ENCODE peak calls at places on chromosomes 5 and 9, in four cellular contexts. Q is aorta, P is suprapubic skin, E is body of pancreas. C is an unnamed sample.

GRCh38 chr9:5321058-5321457 is 16.5 kb upstream of the RLN2 start:
- DNase-seq in P (no peak), Q (no peak), E (no peak), C (no peak)

GRCh38 chr5:380701-381309 is 59.3 kb downstream of the AHRR start:
- DNase-seq in P (peak; percentile 22), E (no peak), Q (peak; percentile 32), C (no peak)

GRCh38 chr5:41071975-41072374 is 833 bp upstream of the MROH2B start:
- DNase-seq in Q (no peak), P (no peak), E (no peak), C (no peak)

GRCh38 chr5:16918156-16918555 is 17.9 kb downstream of the MYO10 start:
- DNase-seq in E (no peak), Q (no peak), P (no peak), C (no peak)

GRCh38 chr5:174528821-174529544 is 195.4 kb upstream of the MSX2 start:
- DNase-seq in P (no peak), E (no peak), Q (no peak), C (no peak)

GRCh38 chr5:150137168-150137957 is 18.3 kb downstream of the PDGFRB start:
- DNase-seq in P (no peak), E (no peak), Q (no peak), C (no peak)

GRCh38 chr9:444528-444927 is 229.9 kb downstream of the DOCK8 start:
- DNase-seq in P (no peak), Q (no peak), E (no peak), C (no peak)

GRCh38 chr5:114308017-114308416 is 53.9 kb upstream of the KCNN2 start:
- DNase-seq in Q (no peak), P (no peak), E (no peak), C (no peak)

GRCh38 chr5:76811214-76811613 is 7.6 kb upstream of the F2RL1 start:
- DNase-seq in E (no peak), P (no peak), Q (no peak), C (no peak)

GRCh38 chr5:3740546-3741371 is 145.1 kb downstream of the IRX1 start:
- DNase-seq in E (peak; percentile 23), Q (no peak), P (no peak), C (no peak)

GRCh38 chr5:175814676-175815075 is 56.7 kb upstream of the CPLX2 start:
- DNase-seq in P (no peak), E (no peak), Q (no peak), C (peak; percentile 20)

GRCh38 chr9:83432104-83432627 is 106.0 kb downstream of the FRMD3 start:
- DNase-seq in P (peak; percentile 68), Q (peak; percentile 88), E (peak; percentile 95), C (peak; percentile 82)

GRCh38 chr9:33202552-33203300 is 35.6 kb upstream of the B4GALT1 start:
- DNase-seq in E (peak; percentile 31), P (no peak), Q (peak; percentile 72), C (peak; percentile 69)

GRCh38 chr9:69745716-69746538 is 13.9 kb downstream of the PTAR1 start:
- DNase-seq in P (no peak), E (no peak), Q (no peak), C (no peak)

GRCh38 chr5:77937015-77937908 is 161.1 kb upstream of the TBCA start:
- DNase-seq in Q (no peak), P (no peak), E (no peak), C (no peak)

GRCh38 chr5:6820851-6821479 is 107.7 kb downstream of the TENT4A start:
- DNase-seq in Q (no peak), P (no peak), E (no peak), C (no peak)

GRCh38 chr9:23412458-23412857 is 413.6 kb downstream of the ELAVL2 start:
- DNase-seq in Q (no peak), E (no peak), P (no peak), C (no peak)

GRCh38 chr9:114754574-114754973 is 51.3 kb downstream of the TNFSF15 start:
- DNase-seq in P (no peak), E (no peak), Q (no peak), C (no peak)

GRCh38 chr9:130823435-130823834 is 11.6 kb upstream of the ABL1 start:
- DNase-seq in P (no peak), Q (no peak), E (no peak), C (no peak)

GRCh38 chr9:109063765-109064164 is 50.5 kb upstream of the CTNNAL1 start:
- DNase-seq in E (no peak), P (no peak), Q (no peak), C (no peak)

GRCh38 chr9:136022731-136023400 is 61.7 kb upstream of the UBAC1 start:
- DNase-seq in Q (no peak), E (no peak), P (no peak), C (peak; percentile 12)

GRCh38 chr5:126982926-126983873 is 47.2 kb downstream of the MARCHF3 start:
- DNase-seq in P (no peak), Q (no peak), E (no peak), C (no peak)
- H3K27ac ChIP-seq in P (no peak overlapping the region), Q (no peak overlapping the region), E (no peak overlapping the region), C (peak overlapping the region; percentile 85)

DNA sequence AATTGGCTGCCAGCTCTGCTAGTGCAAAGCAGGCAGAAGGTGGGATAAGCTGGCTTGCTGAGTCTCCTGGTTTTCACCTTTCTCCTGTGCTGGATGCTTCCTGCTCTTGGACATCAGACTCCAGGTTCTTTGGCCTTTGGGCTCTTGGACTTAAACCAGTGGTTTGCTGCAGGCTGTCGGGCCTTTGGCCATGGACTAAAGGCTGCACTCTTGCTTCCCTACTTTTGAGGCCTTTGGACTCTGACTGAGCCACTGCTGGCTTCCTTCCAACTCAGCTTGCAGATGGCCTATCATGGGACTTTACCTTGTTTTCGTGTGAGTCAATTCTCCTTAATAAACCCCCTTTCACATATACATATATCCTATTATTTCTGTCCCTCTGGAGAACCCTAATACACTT is 1293.9 kb upstream of the CDH6 start:
- DNase-seq in Q (no peak), P (no peak), E (no peak), C (no peak)
- H3K9me3 ChIP-seq in Q (no peaks in the 10 kb centered on the region), P (no peaks in the 10 kb centered on the region), E (no peaks in the 10 kb centered on the region), C (no peaks in the 10 kb centered on the region)

GRCh38 chr5:179730852-179731251 is 1.8 kb upstream of the MAML1 start:
- DNase-seq in Q (no peak), E (no peak), P (no peak), C (no peak)
- H3K27ac ChIP-seq in Q (no peak overlapping the region), E (no peak overlapping the region), P (no peak overlapping the region), C (no peak overlapping the region)

GRCh38 chr5:133998807-133999206 is 6.0 kb downstream of the VDAC1 start:
- DNase-seq in E (no peak), Q (no peak), P (no peak), C (no peak)
- H3K9me3 ChIP-seq in E (no peaks in the 10 kb centered on the region), Q (no peaks in the 10 kb centered on the region), P (no peaks in the 10 kb centered on the region), C (no peaks in the 10 kb centered on the region)

GRCh38 chr5:145178667-145179523 is 656.2 kb downstream of the PRELID2 start:
- DNase-seq in Q (no peak), E (no peak), P (no peak), C (no peak)
- H3K27ac ChIP-seq in Q (no peak overlapping the region), E (no peak overlapping the region), P (no peak overlapping the region), C (no peak overlapping the region)